ENCODE peak calls at places on chromosomes 7 and 10, in six cellular contexts. F is neural crest cell, R is HFF-Myc, D is pons, Z is prostate gland, Q is endodermal cell. A is an unnamed sample.
A peak's percentile ranks its signal among the peaks of the same experiment; 100 is the strongest.

GRCh38 chr10:48779077-48779476 is 94.4 kb downstream of the WDFY4 start:
- DNase-seq in Q (no peak), D (no peak), F (no peak), Z (no peak), R (no peak), A (no peak)

GRCh38 chr7:7913506-7913905 is 55.1 kb upstream of the GLCCI1 start:
- DNase-seq in Z (no peak), R (peak; percentile 7), Q (no peak), F (no peak), D (no peak), A (peak; percentile 31)

GRCh38 chr7:151249034-151249731 is 689 bp upstream of the SMARCD3 start:
- DNase-seq in F (peak; percentile 29), D (peak; percentile 72), Q (no peak), R (no peak), Z (peak; percentile 34), A (peak; percentile 38)

GRCh38 chr7:116671681-116672595 is at the start of gene MET:
- DNase-seq in F (peak; percentile 42), D (peak; percentile 18), Z (peak; percentile 82), Q (peak; percentile 90), R (peak; percentile 30), A (peak; percentile 82)

GRCh38 chr10:70771311-70772194 is 13.6 kb downstream of the TBATA start:
- DNase-seq in R (no peak), F (no peak), Z (no peak), D (no peak), Q (peak; percentile 35), A (no peak)

GRCh38 chr10:122301055-122301810 is 30.1 kb downstream of the BTBD16 start:
- DNase-seq in R (no peak), Z (no peak), F (no peak), D (no peak), Q (no peak), A (no peak)

GRCh38 chr7:75772081-75773077 is at the start of gene CCL26:
- DNase-seq in Z (no peak), D (no peak), F (no peak), Q (no peak), R (peak; percentile 72), A (no peak)

GRCh38 chr10:5094265-5095205 is at the start of gene AKR1C3:
- DNase-seq in R (peak; percentile 29), Z (no peak), Q (peak; percentile 81), F (no peak), D (peak; percentile 40), A (peak; percentile 66)

GRCh38 chr10:131728829-131729228 is 172.0 kb upstream of the PPP2R2D start:
- DNase-seq in Q (peak; percentile 38), F (no peak), Z (no peak), R (no peak), D (no peak), A (no peak)

GRCh38 chr7:37248396-37248836 is 200.2 kb downstream of the ELMO1 start:
- DNase-seq in R (no peak), D (peak; percentile 14), Q (peak; percentile 94), Z (no peak), F (peak; percentile 26), A (peak; percentile 97)

GRCh38 chr7:70612811-70613210 is 519.1 kb upstream of the GALNT17 start:
- DNase-seq in Z (no peak), D (no peak), Q (no peak), F (no peak), R (no peak), A (no peak)

GRCh38 chr10:33381897-33382578 is 47.6 kb upstream of the NRP1 start:
- DNase-seq in Z (no peak), D (no peak), R (peak; percentile 92), Q (no peak), F (no peak), A (no peak)

GRCh38 chr10:14356921-14357320 is 26.2 kb upstream of the FRMD4A start:
- DNase-seq in R (no peak), D (no peak), F (no peak), Q (no peak), Z (no peak), A (no peak)

GRCh38 chr10:69709366-69709941 is 79.4 kb downstream of the FAM241B start:
- DNase-seq in Q (no peak), R (no peak), D (no peak), Z (no peak), F (no peak), A (no peak)

GRCh38 chr7:139821349-139822115 is 7.5 kb upstream of the TBXAS1 start:
- DNase-seq in R (no peak), D (no peak), Q (no peak), Z (no peak), F (no peak), A (no peak)

GRCh38 chr7:4131043-4131442 is 551.1 kb upstream of the FOXK1 start:
- DNase-seq in F (no peak), D (no peak), Z (no peak), R (no peak), Q (peak; percentile 87), A (peak; percentile 74)

A was measured in GM23338.